ENCODE peak calls at places on chromosome 12, in nine cellular contexts. K is cardiac fibroblast, X is hepatocyte, A is GM12865, Z is MM.1S, M is left ventricle myocardium inferior, V is heart right ventricle, O is HFF-Myc, N is mammary epithelial cell. U is an unnamed sample.
A peak's percentile ranks its signal among the peaks of the same experiment; 100 is the strongest.

GRCh38 chr12:64169999-64170398 is 52.1 kb downstream of the KICS2 start:
- DNase-seq in Z (no peak), A (no peak), V (no peak), X (no peak), M (no peak), N (peak; percentile 60), K (no peak), O (no peak), U (no peak)

GRCh38 chr12:55818886-55819285 is 1.0 kb downstream of the ORMDL2 start:
- DNase-seq in O (no peak), A (no peak), V (no peak), K (peak; percentile 23), X (no peak), Z (no peak), N (no peak), M (no peak), U (no peak)

GRCh38 chr12:106682594-106683234 is 91.8 kb upstream of the RIC8B start:
- DNase-seq in Z (peak; percentile 48), M (no peak), V (no peak), K (peak; percentile 57), A (peak; percentile 56), N (peak; percentile 10), O (no peak), X (no peak), U (peak; percentile 2)

GRCh38 chr12:93950321-93950720 is 198.1 kb upstream of the PLXNC1 start:
- DNase-seq in X (no peak), M (no peak), K (no peak), A (no peak), O (no peak), N (no peak), Z (no peak), V (no peak), U (no peak)

GRCh38 chr12:112458751-112459150 is 40.0 kb downstream of the PTPN11 start:
- DNase-seq in Z (no peak), X (no peak), A (no peak), N (no peak), O (no peak), M (no peak), V (no peak), K (no peak), U (no peak)

GRCh38 chr12:110585231-110585799 is 2.2 kb upstream of the PPTC7 start:
- DNase-seq in O (no peak), N (peak; percentile 54), K (no peak), X (peak; percentile 16), M (no peak), A (no peak), V (no peak), Z (no peak), U (no peak)

GRCh38 chr12:48300774-48301173 is 49.9 kb downstream of the ZNF641 start:
- DNase-seq in K (no peak), O (no peak), A (no peak), Z (no peak), M (no peak), X (no peak), V (no peak), N (no peak), U (no peak)

GRCh38 chr12:18224745-18225144 is 36.6 kb upstream of the PIK3C2G start:
- DNase-seq in M (no peak), O (no peak), A (peak; percentile 48), Z (peak; percentile 36), N (peak; percentile 34), K (peak; percentile 68), X (peak; percentile 48), V (no peak), U (peak; percentile 26)

GRCh38 chr12:91778938-91779400 is 366.7 kb downstream of the BTG1 start:
- DNase-seq in M (no peak), V (peak; percentile 3), N (peak; percentile 99), A (peak; percentile 94), Z (peak; percentile 95), K (peak; percentile 93), O (peak; percentile 83), X (peak; percentile 85), U (peak; percentile 70)

GRCh38 chr12:6753772-6754356 is 923 bp upstream of the MLF2 start:
- DNase-seq in O (no peak), V (peak; percentile 29), A (no peak), X (peak; percentile 49), M (no peak), Z (peak; percentile 13), K (no peak), N (no peak), U (no peak)

GRCh38 chr12:24045816-24046257 is 96.4 kb upstream of the SOX5 start:
- DNase-seq in K (peak; percentile 88), A (no peak), Z (peak; percentile 31), M (no peak), N (no peak), O (no peak), X (peak; percentile 7), V (peak; percentile 6), U (no peak)

GRCh38 chr12:88381456-88381855 is 198.8 kb downstream of the KITLG start:
- DNase-seq in Z (no peak), O (no peak), A (no peak), V (no peak), X (no peak), N (no peak), K (no peak), M (no peak), U (no peak)

GRCh38 chr12:95548056-95548538 is 3.2 kb downstream of the USP44 start:
- DNase-seq in A (no peak), Z (no peak), X (peak; percentile 24), V (no peak), O (no peak), M (peak; percentile 18), N (no peak), K (no peak), U (no peak)

GRCh38 chr12:34396861-34397590 is 374.7 kb downstream of the ALG10 start:
- DNase-seq in K (no peak), A (no peak), O (no peak), V (peak; percentile 1), M (peak; percentile 5), N (no peak), X (no peak), Z (no peak), U (no peak)

GRCh38 chr12:60148831-60149230 is 553.0 kb downstream of the SLC16A7 start:
- DNase-seq in A (no peak), K (peak; percentile 97), O (peak; percentile 58), V (no peak), X (no peak), N (peak; percentile 92), Z (no peak), M (no peak), U (peak; percentile 80)

GRCh38 chr12:78146365-78146772 is 315.7 kb downstream of the NAV3 start:
- DNase-seq in A (peak; percentile 32), X (peak; percentile 52), V (no peak), K (peak; percentile 69), Z (peak; percentile 42), O (peak; percentile 15), M (no peak), N (peak; percentile 4), U (peak; percentile 11)

GRCh38 chr12:93442411-93443340 is 929 bp upstream of the UBE2N start:
- DNase-seq in X (no peak), M (no peak), K (no peak), V (no peak), A (no peak), Z (no peak), O (no peak), N (peak; percentile 32), U (no peak)

DNA sequence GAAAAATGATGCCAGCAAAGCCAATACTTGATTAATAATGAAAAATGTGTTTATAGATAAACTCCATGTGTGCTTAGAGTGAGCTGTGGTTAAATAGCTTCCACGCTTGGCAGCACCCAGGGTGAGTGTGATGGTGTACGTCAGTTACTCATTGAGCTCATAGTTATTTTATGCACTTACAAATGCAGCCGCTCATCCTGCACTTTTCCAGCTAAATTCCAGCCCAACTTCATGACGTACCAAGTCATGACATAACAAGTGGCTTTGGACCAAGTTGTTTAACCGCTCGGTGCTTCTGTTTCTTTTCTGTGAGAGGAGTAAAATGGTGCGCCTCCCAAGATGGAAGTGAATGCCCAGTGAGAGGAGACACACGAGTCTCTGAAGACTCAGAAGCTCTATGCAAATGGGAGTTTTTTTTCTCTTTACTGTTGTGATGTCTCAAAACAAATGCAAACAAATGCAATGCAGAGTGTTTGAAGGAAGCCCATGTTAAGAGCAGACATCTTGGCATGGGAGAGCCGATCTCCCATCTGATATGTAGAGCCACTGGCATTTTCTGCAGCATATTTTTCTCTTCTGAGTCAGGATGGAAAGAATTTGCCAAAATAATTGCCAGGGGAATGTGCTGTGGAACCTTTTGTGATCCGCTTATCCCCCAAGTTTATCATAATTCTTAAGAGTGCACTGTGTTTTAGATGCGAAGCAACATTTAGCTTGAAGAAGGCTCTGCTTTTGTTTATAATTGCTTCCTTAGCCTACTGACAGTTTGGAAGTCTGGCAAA is 72.2 kb downstream of the FBXW8 start:
- DNase-seq in V (no peak), O (no peak), X (no peak), Z (no peak), M (no peak), N (no peak), A (no peak), K (peak; percentile 41), U (no peak)
- H3K4me3 ChIP-seq in V (no peak overlapping the region), O (no peak overlapping the region), X (no peak overlapping the region), Z (no peak overlapping the region), M (no peak overlapping the region), N (no peak overlapping the region), A (no peak overlapping the region), K (no peak overlapping the region), U (no peak overlapping the region)

GRCh38 chr12:124609041-124609984 is 41.9 kb upstream of the NCOR2 start:
- DNase-seq in M (peak; percentile 81), Z (peak; percentile 94), A (peak; percentile 87), K (peak; percentile 56), V (peak; percentile 79), N (peak; percentile 82), X (peak; percentile 94), O (no peak), U (peak; percentile 12)
- TF ChIP-seq CTCF in M (no peak), Z (no peak), A (peak; percentile 11), K (no peak), V (no peak), N (no peak), X (no peak), O (no peak), U (peak; percentile 1)

GRCh38 chr12:72453550-72453949 is 181.4 kb downstream of the TRHDE start:
- DNase-seq in N (no peak), X (no peak), V (no peak), M (no peak), Z (no peak), O (no peak), A (no peak), K (no peak), U (no peak)
- H3K4me3 ChIP-seq in N (no peak overlapping the region), X (no peak overlapping the region), V (no peak overlapping the region), M (no peak overlapping the region), Z (no peak overlapping the region), O (no peak overlapping the region), A (no peak overlapping the region), K (no peak overlapping the region), U (no peak overlapping the region)

DNA sequence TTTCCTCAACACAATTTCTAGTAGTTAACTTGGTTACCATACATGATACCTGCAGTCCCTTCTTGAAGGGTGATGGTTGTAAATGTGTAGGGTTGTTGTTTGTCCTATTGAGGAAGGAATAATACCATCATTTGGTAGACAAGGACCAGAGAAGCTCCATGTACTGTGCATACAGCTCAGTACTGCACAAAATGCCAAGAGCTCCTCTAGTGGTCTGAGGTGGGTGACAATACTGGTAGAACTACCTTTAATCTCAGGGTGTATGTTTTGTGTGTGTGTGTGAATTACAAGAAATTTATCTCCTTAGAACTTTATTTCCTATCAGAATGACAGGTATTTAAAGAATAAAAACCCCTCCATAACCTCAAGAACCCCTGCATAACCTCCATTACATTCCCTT is 575.3 kb downstream of the TMTC2 start:
- DNase-seq in K (no peak), X (no peak), O (no peak), M (no peak), V (no peak), A (no peak), N (no peak), Z (no peak), U (no peak)
- TF ChIP-seq CTCF in K (no peak), X (no peak), O (no peak), M (no peak), V (no peak), A (peak; percentile 12), N (no peak), Z (peak; percentile 5), U (no peak)

U was measured in retinal pigment epithelial cell.